ENCODE peak calls at places on chromosomes 11 and 22, in ten cellular contexts. One of them, this sample, is unnamed.

GRCh38 chr11:117183724-117184349 is 5.3 kb downstream of the SIDT2 start:
- DNase-seq in uterus: peak
- DNase-seq in HepG2: no peak
- DNase-seq in pancreas: peak
- DNase-seq in mammary epithelial cell: no peak
- DNase-seq in spleen: no peak
- DNase-seq in heart right ventricle: no peak
- DNase-seq in OCI-LY7: no peak
- DNase-seq in astrocyte of the spinal cord: no peak
- DNase-seq in cardiac fibroblast: no peak
- DNase-seq in this sample: no peak

GRCh38 chr11:88231894-88232482 is 56.7 kb upstream of the RAB38 start:
- DNase-seq in astrocyte of the spinal cord: peak
- DNase-seq in mammary epithelial cell: peak
- DNase-seq in heart right ventricle: no peak
- DNase-seq in spleen: no peak
- DNase-seq in cardiac fibroblast: peak
- DNase-seq in HepG2: peak
- DNase-seq in pancreas: no peak
- DNase-seq in uterus: no peak
- DNase-seq in OCI-LY7: peak
- DNase-seq in this sample: peak

GRCh38 chr11:76152086-76152658 is 54.1 kb downstream of the WNT11 start:
- DNase-seq in mammary epithelial cell: peak
- DNase-seq in pancreas: peak
- DNase-seq in astrocyte of the spinal cord: peak
- DNase-seq in HepG2: peak
- DNase-seq in OCI-LY7: peak
- DNase-seq in uterus: peak
- DNase-seq in heart right ventricle: peak
- DNase-seq in spleen: peak
- DNase-seq in cardiac fibroblast: peak
- DNase-seq in this sample: peak

GRCh38 chr22:43417555-43417954 is 5.7 kb downstream of the MPPED1 start:
- DNase-seq in astrocyte of the spinal cord: no peak
- DNase-seq in mammary epithelial cell: no peak
- DNase-seq in cardiac fibroblast: no peak
- DNase-seq in OCI-LY7: no peak
- DNase-seq in spleen: no peak
- DNase-seq in HepG2: no peak
- DNase-seq in heart right ventricle: no peak
- DNase-seq in pancreas: no peak
- DNase-seq in uterus: no peak
- DNase-seq in this sample: no peak

GRCh38 chr11:1837171-1838076 is 1.4 kb upstream of the TNNI2 start:
- DNase-seq in OCI-LY7: peak
- DNase-seq in astrocyte of the spinal cord: peak
- DNase-seq in HepG2: peak
- DNase-seq in heart right ventricle: peak
- DNase-seq in spleen: peak
- DNase-seq in pancreas: peak
- DNase-seq in uterus: peak
- DNase-seq in cardiac fibroblast: peak
- DNase-seq in mammary epithelial cell: no peak
- DNase-seq in this sample: peak

GRCh38 chr11:121936781-121937447 is 179.1 kb downstream of the BLID start:
- DNase-seq in HepG2: no peak
- DNase-seq in astrocyte of the spinal cord: peak
- DNase-seq in mammary epithelial cell: peak
- DNase-seq in spleen: no peak
- DNase-seq in cardiac fibroblast: peak
- DNase-seq in pancreas: no peak
- DNase-seq in OCI-LY7: no peak
- DNase-seq in heart right ventricle: no peak
- DNase-seq in uterus: no peak
- DNase-seq in this sample: peak

GRCh38 chr11:45322111-45322705 is 36.1 kb upstream of the SYT13 start:
- DNase-seq in spleen: no peak
- DNase-seq in pancreas: no peak
- DNase-seq in HepG2: no peak
- DNase-seq in heart right ventricle: no peak
- DNase-seq in OCI-LY7: no peak
- DNase-seq in uterus: no peak
- DNase-seq in cardiac fibroblast: no peak
- DNase-seq in mammary epithelial cell: no peak
- DNase-seq in astrocyte of the spinal cord: no peak
- DNase-seq in this sample: no peak

GRCh38 chr11:67271548-67272284 is 5.4 kb downstream of the GRK2 start:
- DNase-seq in cardiac fibroblast: no peak
- DNase-seq in pancreas: peak
- DNase-seq in mammary epithelial cell: no peak
- DNase-seq in HepG2: no peak
- DNase-seq in astrocyte of the spinal cord: no peak
- DNase-seq in OCI-LY7: peak
- DNase-seq in uterus: peak
- DNase-seq in spleen: peak
- DNase-seq in heart right ventricle: no peak
- DNase-seq in this sample: no peak

GRCh38 chr22:19679476-19680099 is 34.7 kb upstream of the SEPTIN5 start:
- DNase-seq in uterus: no peak
- DNase-seq in astrocyte of the spinal cord: no peak
- DNase-seq in OCI-LY7: peak
- DNase-seq in mammary epithelial cell: no peak
- DNase-seq in spleen: peak
- DNase-seq in heart right ventricle: peak
- DNase-seq in HepG2: no peak
- DNase-seq in pancreas: peak
- DNase-seq in cardiac fibroblast: no peak
- DNase-seq in this sample: no peak

GRCh38 chr11:45053736-45054446 is 92.5 kb upstream of the PRDM11 start:
- DNase-seq in spleen: no peak
- DNase-seq in mammary epithelial cell: no peak
- DNase-seq in heart right ventricle: no peak
- DNase-seq in HepG2: no peak
- DNase-seq in cardiac fibroblast: no peak
- DNase-seq in astrocyte of the spinal cord: no peak
- DNase-seq in uterus: no peak
- DNase-seq in pancreas: no peak
- DNase-seq in OCI-LY7: no peak
- DNase-seq in this sample: no peak

GRCh38 chr11:26865703-26866102 is 128.2 kb upstream of the FIBIN start:
- DNase-seq in OCI-LY7: no peak
- DNase-seq in uterus: no peak
- DNase-seq in heart right ventricle: no peak
- DNase-seq in astrocyte of the spinal cord: no peak
- DNase-seq in pancreas: no peak
- DNase-seq in spleen: no peak
- DNase-seq in HepG2: no peak
- DNase-seq in cardiac fibroblast: no peak
- DNase-seq in mammary epithelial cell: no peak
- DNase-seq in this sample: peak

GRCh38 chr11:64339754-64340408 is at the start of gene CCDC88B:
- DNase-seq in spleen: peak
- DNase-seq in HepG2: no peak
- DNase-seq in astrocyte of the spinal cord: no peak
- DNase-seq in mammary epithelial cell: no peak
- DNase-seq in pancreas: no peak
- DNase-seq in heart right ventricle: peak
- DNase-seq in uterus: no peak
- DNase-seq in cardiac fibroblast: no peak
- DNase-seq in OCI-LY7: peak
- DNase-seq in this sample: no peak

GRCh38 chr11:24226606-24227005 is 270.2 kb upstream of the LUZP2 start:
- DNase-seq in uterus: no peak
- DNase-seq in HepG2: peak
- DNase-seq in OCI-LY7: no peak
- DNase-seq in mammary epithelial cell: no peak
- DNase-seq in cardiac fibroblast: no peak
- DNase-seq in heart right ventricle: no peak
- DNase-seq in spleen: no peak
- DNase-seq in astrocyte of the spinal cord: no peak
- DNase-seq in pancreas: no peak
- DNase-seq in this sample: no peak

GRCh38 chr11:111846640-111847039 is 24.7 kb downstream of the ALG9 start:
- DNase-seq in uterus: peak
- DNase-seq in cardiac fibroblast: peak
- DNase-seq in HepG2: no peak
- DNase-seq in mammary epithelial cell: no peak
- DNase-seq in spleen: no peak
- DNase-seq in pancreas: no peak
- DNase-seq in heart right ventricle: no peak
- DNase-seq in OCI-LY7: no peak
- DNase-seq in astrocyte of the spinal cord: peak
- DNase-seq in this sample: peak

GRCh38 chr11:10669258-10670033 is 24.1 kb downstream of the IRAG1 start:
- DNase-seq in astrocyte of the spinal cord: peak
- DNase-seq in cardiac fibroblast: peak
- DNase-seq in pancreas: no peak
- DNase-seq in mammary epithelial cell: no peak
- DNase-seq in spleen: no peak
- DNase-seq in uterus: peak
- DNase-seq in HepG2: no peak
- DNase-seq in OCI-LY7: no peak
- DNase-seq in heart right ventricle: no peak
- DNase-seq in this sample: peak
- H3K4me3 ChIP-seq in astrocyte of the spinal cord: no peak
- H3K4me3 ChIP-seq in cardiac fibroblast: no peak
- H3K4me3 ChIP-seq in pancreas: no peak
- H3K4me3 ChIP-seq in mammary epithelial cell: no peak
- H3K4me3 ChIP-seq in spleen: no peak
- H3K4me3 ChIP-seq in uterus: no peak
- H3K4me3 ChIP-seq in HepG2: no peak
- H3K4me3 ChIP-seq in OCI-LY7: no peak
- H3K4me3 ChIP-seq in heart right ventricle: no peak
- H3K4me3 ChIP-seq in this sample: no peak

DNA sequence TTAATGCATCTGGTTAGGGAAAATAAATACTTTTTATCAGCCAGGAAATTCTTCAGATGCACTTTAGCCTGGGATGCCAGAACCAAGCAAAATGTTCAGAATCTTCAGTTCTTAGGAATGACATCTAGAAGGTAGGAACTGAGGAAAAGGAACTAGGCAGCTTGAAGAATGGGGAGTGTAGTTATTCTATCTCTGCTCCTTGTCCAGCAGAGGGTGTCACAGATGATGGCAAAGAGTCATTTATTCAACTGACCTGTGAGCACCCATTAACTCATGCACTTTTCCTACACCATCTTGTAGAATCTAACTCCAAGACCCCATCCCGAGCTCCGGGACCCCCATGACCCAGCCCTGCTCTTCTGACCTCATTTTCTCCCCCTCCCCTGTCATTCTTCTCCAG is 122.1 kb upstream of the ISX start:
- DNase-seq in mammary epithelial cell: no peak
- DNase-seq in pancreas: no peak
- DNase-seq in spleen: no peak
- DNase-seq in astrocyte of the spinal cord: no peak
- DNase-seq in heart right ventricle: no peak
- DNase-seq in cardiac fibroblast: no peak
- DNase-seq in HepG2: no peak
- DNase-seq in OCI-LY7: no peak
- DNase-seq in uterus: no peak
- DNase-seq in this sample: no peak
- TF ChIP-seq CTCF in mammary epithelial cell: no peak
- TF ChIP-seq CTCF in pancreas: no peak
- TF ChIP-seq CTCF in spleen: no peak
- TF ChIP-seq CTCF in astrocyte of the spinal cord: no peak
- TF ChIP-seq CTCF in heart right ventricle: no peak
- TF ChIP-seq CTCF in cardiac fibroblast: no peak
- TF ChIP-seq CTCF in HepG2: no peak
- TF ChIP-seq CTCF in OCI-LY7: peak
- TF ChIP-seq CTCF in uterus: no peak
- TF ChIP-seq CTCF in this sample: no peak

GRCh38 chr22:46004105-46004866 is 27.3 kb upstream of the WNT7B start:
- DNase-seq in cardiac fibroblast: no peak
- DNase-seq in spleen: peak
- DNase-seq in pancreas: no peak
- DNase-seq in HepG2: no peak
- DNase-seq in OCI-LY7: no peak
- DNase-seq in uterus: no peak
- DNase-seq in astrocyte of the spinal cord: no peak
- DNase-seq in mammary epithelial cell: no peak
- DNase-seq in heart right ventricle: no peak
- DNase-seq in this sample: no peak

GRCh38 chr22:46007848-46008261 is 30.9 kb upstream of the WNT7B start:
- DNase-seq in OCI-LY7: no peak
- DNase-seq in heart right ventricle: peak
- DNase-seq in pancreas: peak
- DNase-seq in astrocyte of the spinal cord: peak
- DNase-seq in uterus: peak
- DNase-seq in spleen: peak
- DNase-seq in HepG2: no peak
- DNase-seq in mammary epithelial cell: peak
- DNase-seq in cardiac fibroblast: peak
- DNase-seq in this sample: peak

GRCh38 chr22:46007003-46007847 is 30.3 kb upstream of the WNT7B start:
- DNase-seq in spleen: peak
- DNase-seq in HepG2: no peak
- DNase-seq in pancreas: peak
- DNase-seq in uterus: peak
- DNase-seq in heart right ventricle: peak
- DNase-seq in OCI-LY7: no peak
- DNase-seq in cardiac fibroblast: peak
- DNase-seq in mammary epithelial cell: peak
- DNase-seq in astrocyte of the spinal cord: peak
- DNase-seq in this sample: peak

GRCh38 chr22:46008291-46008690 is 31.3 kb upstream of the WNT7B start:
- DNase-seq in uterus: no peak
- DNase-seq in pancreas: no peak
- DNase-seq in cardiac fibroblast: no peak
- DNase-seq in astrocyte of the spinal cord: no peak
- DNase-seq in HepG2: no peak
- DNase-seq in mammary epithelial cell: no peak
- DNase-seq in OCI-LY7: no peak
- DNase-seq in spleen: no peak
- DNase-seq in heart right ventricle: no peak
- DNase-seq in this sample: no peak

GRCh38 chr22:46006379-46007002 is 29.5 kb upstream of the WNT7B start:
- DNase-seq in heart right ventricle: peak
- DNase-seq in pancreas: peak
- DNase-seq in HepG2: peak
- DNase-seq in spleen: peak
- DNase-seq in cardiac fibroblast: peak
- DNase-seq in OCI-LY7: peak
- DNase-seq in uterus: peak
- DNase-seq in astrocyte of the spinal cord: peak
- DNase-seq in mammary epithelial cell: peak
- DNase-seq in this sample: peak
- H3K4me3 ChIP-seq in heart right ventricle: peak
- H3K4me3 ChIP-seq in pancreas: no peak
- H3K4me3 ChIP-seq in HepG2: peak
- H3K4me3 ChIP-seq in spleen: no peak
- H3K4me3 ChIP-seq in cardiac fibroblast: peak
- H3K4me3 ChIP-seq in OCI-LY7: no peak
- H3K4me3 ChIP-seq in uterus: no peak
- H3K4me3 ChIP-seq in astrocyte of the spinal cord: peak
- H3K4me3 ChIP-seq in mammary epithelial cell: peak
- H3K4me3 ChIP-seq in this sample: peak

DNA sequence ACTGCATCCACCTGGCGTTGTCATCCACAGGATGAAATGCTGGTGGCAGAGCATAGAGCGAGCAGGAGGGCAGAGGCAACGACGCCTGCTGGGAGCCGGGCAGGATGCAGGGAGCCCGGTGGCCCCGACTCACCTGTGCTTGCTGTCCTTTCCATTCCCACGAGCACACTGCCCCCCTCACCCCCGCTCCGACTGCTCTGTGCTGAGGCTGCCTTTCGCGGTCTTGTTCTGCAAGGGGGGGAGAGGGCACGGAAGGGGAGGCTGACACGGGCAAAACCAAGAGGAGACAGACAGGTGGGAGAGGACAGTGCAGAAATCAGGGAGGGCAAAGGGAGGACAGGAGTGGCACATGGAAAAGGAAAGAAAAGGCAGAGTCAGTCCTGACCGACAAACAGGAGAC is 37.9 kb upstream of the CYP2D6 start:
- DNase-seq in HepG2: no peak
- DNase-seq in uterus: no peak
- DNase-seq in heart right ventricle: no peak
- DNase-seq in astrocyte of the spinal cord: no peak
- DNase-seq in OCI-LY7: no peak
- DNase-seq in pancreas: no peak
- DNase-seq in mammary epithelial cell: no peak
- DNase-seq in spleen: no peak
- DNase-seq in cardiac fibroblast: no peak
- DNase-seq in this sample: no peak
- TF ChIP-seq CTCF in HepG2: no peak
- TF ChIP-seq CTCF in uterus: no peak
- TF ChIP-seq CTCF in heart right ventricle: no peak
- TF ChIP-seq CTCF in astrocyte of the spinal cord: no peak
- TF ChIP-seq CTCF in OCI-LY7: no peak
- TF ChIP-seq CTCF in pancreas: no peak
- TF ChIP-seq CTCF in mammary epithelial cell: no peak
- TF ChIP-seq CTCF in spleen: no peak
- TF ChIP-seq CTCF in cardiac fibroblast: no peak
- TF ChIP-seq CTCF in this sample: no peak